ENCODE peak calls at places on chromosomes 11 and 22, in four cellular contexts. One of them, this sample, is unnamed.

GRCh38 chr11:11916981-11917399 is 75.2 kb downstream of the USP47 start:
- DNase-seq in Peyer's patch: no peak
- DNase-seq in EH: peak
- DNase-seq in astrocyte of the spinal cord: peak
- DNase-seq in this sample: peak

GRCh38 chr22:27554106-27554814 is 247.3 kb downstream of the MN1 start:
- DNase-seq in astrocyte of the spinal cord: peak
- DNase-seq in EH: peak
- DNase-seq in Peyer's patch: no peak
- DNase-seq in this sample: peak

GRCh38 chr11:95711945-95712221 is 77.7 kb downstream of the FAM76B start:
- DNase-seq in Peyer's patch: no peak
- DNase-seq in EH: no peak
- DNase-seq in astrocyte of the spinal cord: no peak
- DNase-seq in this sample: no peak

GRCh38 chr22:35739642-35740041 is 22.0 kb downstream of the APOL5 start:
- DNase-seq in Peyer's patch: no peak
- DNase-seq in EH: peak
- DNase-seq in astrocyte of the spinal cord: no peak
- DNase-seq in this sample: no peak

GRCh38 chr11:64598106-64598796 is 7.2 kb downstream of the SLC22A12 start:
- DNase-seq in EH: no peak
- DNase-seq in astrocyte of the spinal cord: no peak
- DNase-seq in Peyer's patch: no peak
- DNase-seq in this sample: no peak

GRCh38 chr11:32870676-32871075 is 21.9 kb upstream of the QSER1 start:
- DNase-seq in EH: no peak
- DNase-seq in Peyer's patch: no peak
- DNase-seq in astrocyte of the spinal cord: no peak
- DNase-seq in this sample: no peak

GRCh38 chr11:105960252-105961245 is 61.5 kb downstream of the MSANTD4 start:
- DNase-seq in astrocyte of the spinal cord: no peak
- DNase-seq in EH: no peak
- DNase-seq in Peyer's patch: no peak
- DNase-seq in this sample: no peak

GRCh38 chr11:71428861-71429435 is 19.2 kb downstream of the DHCR7 start:
- DNase-seq in EH: no peak
- DNase-seq in Peyer's patch: no peak
- DNase-seq in astrocyte of the spinal cord: no peak
- DNase-seq in this sample: peak

GRCh38 chr11:203056-203944 is 3.9 kb downstream of the BET1L start:
- DNase-seq in Peyer's patch: no peak
- DNase-seq in astrocyte of the spinal cord: no peak
- DNase-seq in EH: no peak
- DNase-seq in this sample: no peak

GRCh38 chr11:77993902-77994301 is 566 bp downstream of the INTS4 start:
- DNase-seq in astrocyte of the spinal cord: no peak
- DNase-seq in Peyer's patch: no peak
- DNase-seq in EH: no peak
- DNase-seq in this sample: no peak

GRCh38 chr11:35237860-35238715 is 99.1 kb downstream of the CD44 start:
- DNase-seq in EH: no peak
- DNase-seq in Peyer's patch: peak
- DNase-seq in astrocyte of the spinal cord: peak
- DNase-seq in this sample: peak

GRCh38 chr11:32432565-32433248 is 2.6 kb downstream of the WT1 start:
- DNase-seq in EH: no peak
- DNase-seq in astrocyte of the spinal cord: no peak
- DNase-seq in Peyer's patch: no peak
- DNase-seq in this sample: no peak

GRCh38 chr11:6251120-6251733 is 8.4 kb upstream of the CCKBR start:
- DNase-seq in EH: peak
- DNase-seq in astrocyte of the spinal cord: peak
- DNase-seq in Peyer's patch: no peak
- DNase-seq in this sample: peak

GRCh38 chr11:110909331-110909730 is 197.1 kb upstream of the ARHGAP20 start:
- DNase-seq in EH: no peak
- DNase-seq in astrocyte of the spinal cord: no peak
- DNase-seq in Peyer's patch: no peak
- DNase-seq in this sample: no peak

GRCh38 chr11:1881442-1882264 is 10.0 kb downstream of the PRR33 start:
- DNase-seq in astrocyte of the spinal cord: no peak
- DNase-seq in EH: no peak
- DNase-seq in Peyer's patch: peak
- DNase-seq in this sample: no peak

GRCh38 chr11:69446108-69446507 is 35.4 kb upstream of the LINC01488 start:
- DNase-seq in astrocyte of the spinal cord: no peak
- DNase-seq in Peyer's patch: no peak
- DNase-seq in EH: no peak
- DNase-seq in this sample: no peak

GRCh38 chr11:66668653-66669430 is 8.8 kb downstream of the RBM4B start:
- DNase-seq in astrocyte of the spinal cord: no peak
- DNase-seq in Peyer's patch: no peak
- DNase-seq in EH: no peak
- DNase-seq in this sample: no peak

GRCh38 chr22:32880906-32881596 is 79.5 kb downstream of the TIMP3 start:
- DNase-seq in Peyer's patch: no peak
- DNase-seq in EH: peak
- DNase-seq in astrocyte of the spinal cord: peak
- DNase-seq in this sample: peak

GRCh38 chr11:33735426-33736147 is 636 bp downstream of the CD59 start:
- DNase-seq in EH: peak
- DNase-seq in astrocyte of the spinal cord: peak
- DNase-seq in Peyer's patch: peak
- DNase-seq in this sample: no peak

GRCh38 chr11:76747428-76747979 is 35.7 kb upstream of the TSKU start:
- DNase-seq in Peyer's patch: no peak
- DNase-seq in astrocyte of the spinal cord: no peak
- DNase-seq in EH: no peak
- DNase-seq in this sample: no peak

GRCh38 chr11:80330302-80330701 is 889.5 kb upstream of the TENM4 start:
- DNase-seq in EH: no peak
- DNase-seq in Peyer's patch: no peak
- DNase-seq in astrocyte of the spinal cord: peak
- DNase-seq in this sample: peak

GRCh38 chr22:30253205-30253852 is 6.8 kb upstream of the LIF start:
- DNase-seq in EH: peak
- DNase-seq in Peyer's patch: no peak
- DNase-seq in astrocyte of the spinal cord: peak
- DNase-seq in this sample: peak

GRCh38 chr22:37638351-37639069 is 959 bp upstream of the SH3BP1 start:
- DNase-seq in astrocyte of the spinal cord: no peak
- DNase-seq in EH: no peak
- DNase-seq in Peyer's patch: peak
- DNase-seq in this sample: no peak

GRCh38 chr22:46359362-46359761 is 23.8 kb downstream of the TRMU start:
- DNase-seq in EH: no peak
- DNase-seq in Peyer's patch: no peak
- DNase-seq in astrocyte of the spinal cord: no peak
- DNase-seq in this sample: no peak

GRCh38 chr11:28976801-28977145 is 868.6 kb downstream of the METTL15 start:
- DNase-seq in astrocyte of the spinal cord: no peak
- DNase-seq in Peyer's patch: no peak
- DNase-seq in EH: no peak
- DNase-seq in this sample: no peak

GRCh38 chr22:24039046-24039445 is 27.9 kb downstream of the CABIN1 start:
- DNase-seq in astrocyte of the spinal cord: peak
- DNase-seq in EH: no peak
- DNase-seq in Peyer's patch: no peak
- DNase-seq in this sample: peak

GRCh38 chr11:12102588-12103410 is 7.6 kb upstream of the MICAL2 start:
- DNase-seq in EH: no peak
- DNase-seq in Peyer's patch: no peak
- DNase-seq in astrocyte of the spinal cord: no peak
- DNase-seq in this sample: no peak

GRCh38 chr11:91394718-91395414 is 829.8 kb upstream of the FAT3 start:
- DNase-seq in astrocyte of the spinal cord: peak
- DNase-seq in Peyer's patch: no peak
- DNase-seq in EH: no peak
- DNase-seq in this sample: no peak

GRCh38 chr11:64381350-64381749 is 22.4 kb downstream of the RPS6KA4 start:
- DNase-seq in Peyer's patch: no peak
- DNase-seq in EH: no peak
- DNase-seq in astrocyte of the spinal cord: no peak
- DNase-seq in this sample: no peak

GRCh38 chr11:132024587-132025295 is 654.3 kb downstream of the NTM start:
- DNase-seq in EH: peak
- DNase-seq in astrocyte of the spinal cord: peak
- DNase-seq in Peyer's patch: no peak
- DNase-seq in this sample: peak

GRCh38 chr11:2097998-2098690 is 41.0 kb downstream of the IGF2 start:
- DNase-seq in EH: no peak
- DNase-seq in Peyer's patch: no peak
- DNase-seq in astrocyte of the spinal cord: no peak
- DNase-seq in this sample: no peak

GRCh38 chr11:64353101-64353738 is 5.7 kb upstream of the RPS6KA4 start:
- DNase-seq in Peyer's patch: no peak
- DNase-seq in EH: no peak
- DNase-seq in astrocyte of the spinal cord: no peak
- DNase-seq in this sample: no peak